ENCODE peak calls at places on chromosome 12, in eight cellular contexts. One of them, this sample, is unnamed.

GRCh38 chr12:56631790-56632700 is 1.9 kb upstream of the BAZ2A start:
- DNase-seq in NCI-H2081: peak
- DNase-seq in adipocyte: peak
- DNase-seq in HTR-8/SVneo: peak
- DNase-seq in GM10248: peak
- DNase-seq in LoVo: peak
- DNase-seq in RPMI7951: peak
- DNase-seq in activated CD8-positive, alpha-beta T cell treated with anti-CD3 and anti-CD28 coated beads for 36 hours: peak
- DNase-seq in this sample: peak

GRCh38 chr12:9341260-9341585 is 133.0 kb upstream of the PZP start:
- DNase-seq in NCI-H2081: no peak
- DNase-seq in adipocyte: no peak
- DNase-seq in HTR-8/SVneo: no peak
- DNase-seq in GM10248: no peak
- DNase-seq in LoVo: no peak
- DNase-seq in RPMI7951: no peak
- DNase-seq in activated CD8-positive, alpha-beta T cell treated with anti-CD3 and anti-CD28 coated beads for 36 hours: peak
- DNase-seq in this sample: no peak

GRCh38 chr12:131755305-131756113 is 44.6 kb downstream of the SFSWAP start:
- DNase-seq in NCI-H2081: peak
- DNase-seq in adipocyte: peak
- DNase-seq in HTR-8/SVneo: no peak
- DNase-seq in GM10248: peak
- DNase-seq in LoVo: peak
- DNase-seq in RPMI7951: no peak
- DNase-seq in activated CD8-positive, alpha-beta T cell treated with anti-CD3 and anti-CD28 coated beads for 36 hours: peak
- DNase-seq in this sample: no peak

GRCh38 chr12:69570000-69570516 is 15.2 kb upstream of the CCT2 start:
- DNase-seq in NCI-H2081: no peak
- DNase-seq in adipocyte: peak
- DNase-seq in HTR-8/SVneo: peak
- DNase-seq in GM10248: no peak
- DNase-seq in LoVo: no peak
- DNase-seq in RPMI7951: no peak
- DNase-seq in activated CD8-positive, alpha-beta T cell treated with anti-CD3 and anti-CD28 coated beads for 36 hours: no peak
- DNase-seq in this sample: no peak

GRCh38 chr12:121637231-121637914 is 11.0 kb downstream of the ORAI1 start:
- DNase-seq in NCI-H2081: no peak
- DNase-seq in adipocyte: no peak
- DNase-seq in HTR-8/SVneo: no peak
- DNase-seq in GM10248: peak
- DNase-seq in LoVo: no peak
- DNase-seq in RPMI7951: no peak
- DNase-seq in activated CD8-positive, alpha-beta T cell treated with anti-CD3 and anti-CD28 coated beads for 36 hours: peak
- DNase-seq in this sample: no peak

GRCh38 chr12:89210277-89210676 is 142.0 kb downstream of the DUSP6 start:
- DNase-seq in NCI-H2081: no peak
- DNase-seq in adipocyte: no peak
- DNase-seq in HTR-8/SVneo: no peak
- DNase-seq in GM10248: no peak
- DNase-seq in LoVo: no peak
- DNase-seq in RPMI7951: no peak
- DNase-seq in activated CD8-positive, alpha-beta T cell treated with anti-CD3 and anti-CD28 coated beads for 36 hours: no peak
- DNase-seq in this sample: no peak

GRCh38 chr12:7259060-7259459 is 44.8 kb upstream of the ACSM4 start:
- DNase-seq in NCI-H2081: no peak
- DNase-seq in adipocyte: no peak
- DNase-seq in HTR-8/SVneo: no peak
- DNase-seq in GM10248: no peak
- DNase-seq in LoVo: no peak
- DNase-seq in RPMI7951: no peak
- DNase-seq in activated CD8-positive, alpha-beta T cell treated with anti-CD3 and anti-CD28 coated beads for 36 hours: no peak
- DNase-seq in this sample: no peak

GRCh38 chr12:104565606-104566243 is 109.0 kb downstream of the CHST11 start:
- DNase-seq in NCI-H2081: no peak
- DNase-seq in adipocyte: peak
- DNase-seq in HTR-8/SVneo: no peak
- DNase-seq in GM10248: no peak
- DNase-seq in LoVo: no peak
- DNase-seq in RPMI7951: no peak
- DNase-seq in activated CD8-positive, alpha-beta T cell treated with anti-CD3 and anti-CD28 coated beads for 36 hours: no peak
- DNase-seq in this sample: no peak

GRCh38 chr12:85923767-85924331 is 49.8 kb downstream of the NTS start:
- DNase-seq in NCI-H2081: no peak
- DNase-seq in adipocyte: peak
- DNase-seq in HTR-8/SVneo: peak
- DNase-seq in GM10248: no peak
- DNase-seq in LoVo: peak
- DNase-seq in RPMI7951: peak
- DNase-seq in activated CD8-positive, alpha-beta T cell treated with anti-CD3 and anti-CD28 coated beads for 36 hours: no peak
- DNase-seq in this sample: no peak

GRCh38 chr12:8687846-8688601 is 9.8 kb upstream of the RIMKLB start:
- DNase-seq in NCI-H2081: peak
- DNase-seq in adipocyte: peak
- DNase-seq in HTR-8/SVneo: peak
- DNase-seq in GM10248: no peak
- DNase-seq in LoVo: peak
- DNase-seq in RPMI7951: peak
- DNase-seq in activated CD8-positive, alpha-beta T cell treated with anti-CD3 and anti-CD28 coated beads for 36 hours: no peak
- DNase-seq in this sample: no peak

GRCh38 chr12:122282066-122282465 is 15.8 kb upstream of the VPS33A start:
- DNase-seq in NCI-H2081: no peak
- DNase-seq in adipocyte: peak
- DNase-seq in HTR-8/SVneo: peak
- DNase-seq in GM10248: no peak
- DNase-seq in LoVo: no peak
- DNase-seq in RPMI7951: peak
- DNase-seq in activated CD8-positive, alpha-beta T cell treated with anti-CD3 and anti-CD28 coated beads for 36 hours: no peak
- DNase-seq in this sample: no peak

GRCh38 chr12:71426648-71427047 is 12.9 kb upstream of the LGR5 start:
- DNase-seq in NCI-H2081: no peak
- DNase-seq in adipocyte: peak
- DNase-seq in HTR-8/SVneo: no peak
- DNase-seq in GM10248: no peak
- DNase-seq in LoVo: peak
- DNase-seq in RPMI7951: peak
- DNase-seq in activated CD8-positive, alpha-beta T cell treated with anti-CD3 and anti-CD28 coated beads for 36 hours: no peak
- DNase-seq in this sample: no peak

GRCh38 chr12:47825239-47825639 is 5.5 kb upstream of the HDAC7 start:
- DNase-seq in NCI-H2081: no peak
- DNase-seq in adipocyte: peak
- DNase-seq in HTR-8/SVneo: no peak
- DNase-seq in GM10248: no peak
- DNase-seq in LoVo: peak
- DNase-seq in RPMI7951: no peak
- DNase-seq in activated CD8-positive, alpha-beta T cell treated with anti-CD3 and anti-CD28 coated beads for 36 hours: no peak
- DNase-seq in this sample: no peak

GRCh38 chr12:111010061-111010460 is 89.7 kb upstream of the MYL2 start:
- DNase-seq in NCI-H2081: no peak
- DNase-seq in adipocyte: no peak
- DNase-seq in HTR-8/SVneo: no peak
- DNase-seq in GM10248: no peak
- DNase-seq in LoVo: no peak
- DNase-seq in RPMI7951: no peak
- DNase-seq in activated CD8-positive, alpha-beta T cell treated with anti-CD3 and anti-CD28 coated beads for 36 hours: no peak
- DNase-seq in this sample: no peak

GRCh38 chr12:96196781-96197180 is 2.6 kb downstream of the ELK3 start:
- DNase-seq in NCI-H2081: no peak
- DNase-seq in adipocyte: peak
- DNase-seq in HTR-8/SVneo: no peak
- DNase-seq in GM10248: no peak
- DNase-seq in LoVo: no peak
- DNase-seq in RPMI7951: peak
- DNase-seq in activated CD8-positive, alpha-beta T cell treated with anti-CD3 and anti-CD28 coated beads for 36 hours: peak
- DNase-seq in this sample: no peak

GRCh38 chr12:75724913-75725312 is 213.5 kb upstream of the KRR1 start:
- DNase-seq in NCI-H2081: peak
- DNase-seq in adipocyte: peak
- DNase-seq in HTR-8/SVneo: peak
- DNase-seq in GM10248: no peak
- DNase-seq in LoVo: peak
- DNase-seq in RPMI7951: peak
- DNase-seq in activated CD8-positive, alpha-beta T cell treated with anti-CD3 and anti-CD28 coated beads for 36 hours: no peak
- DNase-seq in this sample: no peak

GRCh38 chr12:46492471-46493351 is 120.1 kb upstream of the SLC38A2 start:
- DNase-seq in NCI-H2081: no peak
- DNase-seq in adipocyte: peak
- DNase-seq in HTR-8/SVneo: peak
- DNase-seq in GM10248: no peak
- DNase-seq in LoVo: peak
- DNase-seq in RPMI7951: peak
- DNase-seq in activated CD8-positive, alpha-beta T cell treated with anti-CD3 and anti-CD28 coated beads for 36 hours: no peak
- DNase-seq in this sample: no peak

GRCh38 chr12:127284870-127285431 is 982.0 kb upstream of the TMEM132C start:
- DNase-seq in NCI-H2081: no peak
- DNase-seq in adipocyte: peak
- DNase-seq in HTR-8/SVneo: peak
- DNase-seq in GM10248: no peak
- DNase-seq in LoVo: no peak
- DNase-seq in RPMI7951: peak
- DNase-seq in activated CD8-positive, alpha-beta T cell treated with anti-CD3 and anti-CD28 coated beads for 36 hours: no peak
- DNase-seq in this sample: no peak

GRCh38 chr12:4160314-4161040 is 113.1 kb upstream of the CCND2 start:
- DNase-seq in NCI-H2081: no peak
- DNase-seq in adipocyte: no peak
- DNase-seq in HTR-8/SVneo: no peak
- DNase-seq in GM10248: no peak
- DNase-seq in LoVo: no peak
- DNase-seq in RPMI7951: no peak
- DNase-seq in activated CD8-positive, alpha-beta T cell treated with anti-CD3 and anti-CD28 coated beads for 36 hours: peak
- DNase-seq in this sample: no peak

GRCh38 chr12:109523071-109523470 is 45.6 kb downstream of the UBE3B start:
- DNase-seq in NCI-H2081: peak
- DNase-seq in adipocyte: no peak
- DNase-seq in HTR-8/SVneo: no peak
- DNase-seq in GM10248: no peak
- DNase-seq in LoVo: no peak
- DNase-seq in RPMI7951: no peak
- DNase-seq in activated CD8-positive, alpha-beta T cell treated with anti-CD3 and anti-CD28 coated beads for 36 hours: no peak
- DNase-seq in this sample: no peak

GRCh38 chr12:68479832-68480291 is 130.8 kb upstream of the RAP1B start:
- DNase-seq in NCI-H2081: no peak
- DNase-seq in adipocyte: peak
- DNase-seq in HTR-8/SVneo: no peak
- DNase-seq in GM10248: no peak
- DNase-seq in LoVo: no peak
- DNase-seq in RPMI7951: no peak
- DNase-seq in activated CD8-positive, alpha-beta T cell treated with anti-CD3 and anti-CD28 coated beads for 36 hours: no peak
- DNase-seq in this sample: no peak

GRCh38 chr12:96420255-96420930 is 20.2 kb upstream of the CDK17 start:
- DNase-seq in NCI-H2081: no peak
- DNase-seq in adipocyte: no peak
- DNase-seq in HTR-8/SVneo: no peak
- DNase-seq in GM10248: no peak
- DNase-seq in LoVo: no peak
- DNase-seq in RPMI7951: no peak
- DNase-seq in activated CD8-positive, alpha-beta T cell treated with anti-CD3 and anti-CD28 coated beads for 36 hours: no peak
- DNase-seq in this sample: no peak

GRCh38 chr12:88753074-88753473 is 172.8 kb upstream of the KITLG start:
- DNase-seq in NCI-H2081: no peak
- DNase-seq in adipocyte: no peak
- DNase-seq in HTR-8/SVneo: no peak
- DNase-seq in GM10248: no peak
- DNase-seq in LoVo: peak
- DNase-seq in RPMI7951: peak
- DNase-seq in activated CD8-positive, alpha-beta T cell treated with anti-CD3 and anti-CD28 coated beads for 36 hours: no peak
- DNase-seq in this sample: no peak

GRCh38 chr12:88764781-88765470 is 184.7 kb upstream of the KITLG start:
- DNase-seq in NCI-H2081: no peak
- DNase-seq in adipocyte: peak
- DNase-seq in HTR-8/SVneo: no peak
- DNase-seq in GM10248: no peak
- DNase-seq in LoVo: no peak
- DNase-seq in RPMI7951: peak
- DNase-seq in activated CD8-positive, alpha-beta T cell treated with anti-CD3 and anti-CD28 coated beads for 36 hours: no peak
- DNase-seq in this sample: no peak

GRCh38 chr12:1660304-1661187 is 30.3 kb upstream of the ADIPOR2 start:
- DNase-seq in NCI-H2081: no peak
- DNase-seq in adipocyte: peak
- DNase-seq in HTR-8/SVneo: no peak
- DNase-seq in GM10248: no peak
- DNase-seq in LoVo: peak
- DNase-seq in RPMI7951: no peak
- DNase-seq in activated CD8-positive, alpha-beta T cell treated with anti-CD3 and anti-CD28 coated beads for 36 hours: peak
- DNase-seq in this sample: peak

GRCh38 chr12:123902821-123903220 is 69.8 kb downstream of the CCDC92 start:
- DNase-seq in NCI-H2081: no peak
- DNase-seq in adipocyte: no peak
- DNase-seq in HTR-8/SVneo: no peak
- DNase-seq in GM10248: no peak
- DNase-seq in LoVo: no peak
- DNase-seq in RPMI7951: no peak
- DNase-seq in activated CD8-positive, alpha-beta T cell treated with anti-CD3 and anti-CD28 coated beads for 36 hours: no peak
- DNase-seq in this sample: no peak

GRCh38 chr12:1882850-1883470 is 35.5 kb downstream of the CACNA2D4 start:
- DNase-seq in NCI-H2081: no peak
- DNase-seq in adipocyte: no peak
- DNase-seq in HTR-8/SVneo: no peak
- DNase-seq in GM10248: no peak
- DNase-seq in LoVo: no peak
- DNase-seq in RPMI7951: no peak
- DNase-seq in activated CD8-positive, alpha-beta T cell treated with anti-CD3 and anti-CD28 coated beads for 36 hours: no peak
- DNase-seq in this sample: no peak

GRCh38 chr12:109264095-109264942 is 44.8 kb downstream of the FOXN4 start:
- DNase-seq in NCI-H2081: peak
- DNase-seq in adipocyte: peak
- DNase-seq in HTR-8/SVneo: peak
- DNase-seq in GM10248: peak
- DNase-seq in LoVo: peak
- DNase-seq in RPMI7951: peak
- DNase-seq in activated CD8-positive, alpha-beta T cell treated with anti-CD3 and anti-CD28 coated beads for 36 hours: peak
- DNase-seq in this sample: peak

GRCh38 chr12:85191-85666 is 18.7 kb downstream of the IQSEC3 start:
- DNase-seq in NCI-H2081: peak
- DNase-seq in adipocyte: no peak
- DNase-seq in HTR-8/SVneo: no peak
- DNase-seq in GM10248: no peak
- DNase-seq in LoVo: no peak
- DNase-seq in RPMI7951: no peak
- DNase-seq in activated CD8-positive, alpha-beta T cell treated with anti-CD3 and anti-CD28 coated beads for 36 hours: no peak
- DNase-seq in this sample: no peak

GRCh38 chr12:41089438-41089837 is 98.7 kb upstream of the PDZRN4 start:
- DNase-seq in NCI-H2081: no peak
- DNase-seq in adipocyte: no peak
- DNase-seq in HTR-8/SVneo: no peak
- DNase-seq in GM10248: no peak
- DNase-seq in LoVo: no peak
- DNase-seq in RPMI7951: no peak
- DNase-seq in activated CD8-positive, alpha-beta T cell treated with anti-CD3 and anti-CD28 coated beads for 36 hours: no peak
- DNase-seq in this sample: no peak

GRCh38 chr12:24561882-24562760 is 386.8 kb downstream of the BCAT1 start:
- DNase-seq in NCI-H2081: peak
- DNase-seq in adipocyte: peak
- DNase-seq in HTR-8/SVneo: peak
- DNase-seq in GM10248: peak
- DNase-seq in LoVo: no peak
- DNase-seq in RPMI7951: peak
- DNase-seq in activated CD8-positive, alpha-beta T cell treated with anti-CD3 and anti-CD28 coated beads for 36 hours: peak
- DNase-seq in this sample: peak

GRCh38 chr12:47973870-47974269 is 10.5 kb downstream of the TMEM106C start:
- DNase-seq in NCI-H2081: no peak
- DNase-seq in adipocyte: no peak
- DNase-seq in HTR-8/SVneo: no peak
- DNase-seq in GM10248: no peak
- DNase-seq in LoVo: no peak
- DNase-seq in RPMI7951: no peak
- DNase-seq in activated CD8-positive, alpha-beta T cell treated with anti-CD3 and anti-CD28 coated beads for 36 hours: no peak
- DNase-seq in this sample: no peak

GRCh38 chr12:84807249-84807648 is 105.3 kb downstream of the SLC6A15 start:
- DNase-seq in NCI-H2081: no peak
- DNase-seq in adipocyte: no peak
- DNase-seq in HTR-8/SVneo: no peak
- DNase-seq in GM10248: no peak
- DNase-seq in LoVo: no peak
- DNase-seq in RPMI7951: no peak
- DNase-seq in activated CD8-positive, alpha-beta T cell treated with anti-CD3 and anti-CD28 coated beads for 36 hours: no peak
- DNase-seq in this sample: no peak

GRCh38 chr12:43758247-43758727 is 303 bp downstream of the PUS7L start:
- DNase-seq in NCI-H2081: peak
- DNase-seq in adipocyte: peak
- DNase-seq in HTR-8/SVneo: peak
- DNase-seq in GM10248: no peak
- DNase-seq in LoVo: peak
- DNase-seq in RPMI7951: peak
- DNase-seq in activated CD8-positive, alpha-beta T cell treated with anti-CD3 and anti-CD28 coated beads for 36 hours: no peak
- DNase-seq in this sample: peak

This sample was measured in MM.1S.